ENCODE peak calls at places on chromosome 18, in four cellular contexts. One of them, this sample, is unnamed. For H3K9me3, the result is how much of the 10 kb centered on the place peaks cover.

GRCh38 chr18:50977037-50977760 is 9.4 kb downstream of the ELAC1 start:
- DNase-seq in CD4-positive, CD25-positive, alpha-beta regulatory T cell: no peak
- DNase-seq in H1: no peak
- DNase-seq in effector memory CD4-positive, alpha-beta T cell: no peak
- DNase-seq in this sample: no peak

GRCh38 chr18:59509477-59510173 is 150.6 kb upstream of the LMAN1 start:
- DNase-seq in CD4-positive, CD25-positive, alpha-beta regulatory T cell: no peak
- DNase-seq in H1: no peak
- DNase-seq in effector memory CD4-positive, alpha-beta T cell: no peak
- DNase-seq in this sample: no peak

GRCh38 chr18:70920840-70921374 is 632.1 kb downstream of the SOCS6 start:
- DNase-seq in CD4-positive, CD25-positive, alpha-beta regulatory T cell: no peak
- DNase-seq in H1: no peak
- DNase-seq in effector memory CD4-positive, alpha-beta T cell: no peak
- DNase-seq in this sample: no peak

GRCh38 chr18:57437782-57438668 is 2.9 kb downstream of the ONECUT2 start:
- DNase-seq in CD4-positive, CD25-positive, alpha-beta regulatory T cell: no peak
- DNase-seq in H1: peak
- DNase-seq in effector memory CD4-positive, alpha-beta T cell: no peak
- DNase-seq in this sample: no peak

GRCh38 chr18:37501136-37501535 is 64.5 kb downstream of the CELF4 start:
- DNase-seq in CD4-positive, CD25-positive, alpha-beta regulatory T cell: no peak
- DNase-seq in H1: no peak
- DNase-seq in effector memory CD4-positive, alpha-beta T cell: no peak
- DNase-seq in this sample: no peak

GRCh38 chr18:44679912-44680270 is 797 bp upstream of the SETBP1 start:
- DNase-seq in CD4-positive, CD25-positive, alpha-beta regulatory T cell: no peak
- DNase-seq in H1: peak
- DNase-seq in effector memory CD4-positive, alpha-beta T cell: no peak
- DNase-seq in this sample: no peak

GRCh38 chr18:3192752-3193151 is 27.0 kb downstream of the MYOM1 start:
- DNase-seq in CD4-positive, CD25-positive, alpha-beta regulatory T cell: no peak
- DNase-seq in H1: no peak
- DNase-seq in effector memory CD4-positive, alpha-beta T cell: no peak
- DNase-seq in this sample: no peak

GRCh38 chr18:8505036-8505435 is 104.2 kb upstream of the RAB12 start:
- DNase-seq in CD4-positive, CD25-positive, alpha-beta regulatory T cell: no peak
- DNase-seq in H1: no peak
- DNase-seq in effector memory CD4-positive, alpha-beta T cell: no peak
- DNase-seq in this sample: no peak

GRCh38 chr18:69162649-69163048 is 238.0 kb upstream of the DOK6 start:
- DNase-seq in CD4-positive, CD25-positive, alpha-beta regulatory T cell: no peak
- DNase-seq in H1: no peak
- DNase-seq in effector memory CD4-positive, alpha-beta T cell: no peak
- DNase-seq in this sample: no peak

GRCh38 chr18:52869942-52870907 is 530.2 kb downstream of the DCC start:
- DNase-seq in CD4-positive, CD25-positive, alpha-beta regulatory T cell: no peak
- DNase-seq in H1: peak
- DNase-seq in effector memory CD4-positive, alpha-beta T cell: no peak
- DNase-seq in this sample: no peak

GRCh38 chr18:59669872-59670657 is 27.2 kb downstream of the CCBE1 start:
- DNase-seq in CD4-positive, CD25-positive, alpha-beta regulatory T cell: no peak
- DNase-seq in H1: no peak
- DNase-seq in effector memory CD4-positive, alpha-beta T cell: no peak
- DNase-seq in this sample: no peak

GRCh38 chr18:66083078-66083477 is 332.3 kb downstream of the CDH7 start:
- DNase-seq in CD4-positive, CD25-positive, alpha-beta regulatory T cell: no peak
- DNase-seq in H1: no peak
- DNase-seq in effector memory CD4-positive, alpha-beta T cell: no peak
- DNase-seq in this sample: no peak

GRCh38 chr18:46623541-46623940 is 33.5 kb downstream of the LOXHD1 start:
- DNase-seq in CD4-positive, CD25-positive, alpha-beta regulatory T cell: no peak
- DNase-seq in H1: peak
- DNase-seq in effector memory CD4-positive, alpha-beta T cell: no peak
- DNase-seq in this sample: no peak

GRCh38 chr18:40293311-40293710 is 1661.7 kb upstream of the PIK3C3 start:
- DNase-seq in CD4-positive, CD25-positive, alpha-beta regulatory T cell: no peak
- DNase-seq in H1: no peak
- DNase-seq in effector memory CD4-positive, alpha-beta T cell: no peak
- DNase-seq in this sample: no peak

GRCh38 chr18:22136395-22136794 is 33.0 kb upstream of the GATA6 start:
- DNase-seq in CD4-positive, CD25-positive, alpha-beta regulatory T cell: no peak
- DNase-seq in H1: no peak
- DNase-seq in effector memory CD4-positive, alpha-beta T cell: no peak
- DNase-seq in this sample: no peak

GRCh38 chr18:6624271-6624670 is 105.2 kb upstream of the ARHGAP28 start:
- DNase-seq in CD4-positive, CD25-positive, alpha-beta regulatory T cell: no peak
- DNase-seq in H1: no peak
- DNase-seq in effector memory CD4-positive, alpha-beta T cell: no peak
- DNase-seq in this sample: no peak

GRCh38 chr18:9475643-9476580 is 599 bp downstream of the RALBP1 start:
- DNase-seq in CD4-positive, CD25-positive, alpha-beta regulatory T cell: peak
- DNase-seq in H1: no peak
- DNase-seq in effector memory CD4-positive, alpha-beta T cell: no peak
- DNase-seq in this sample: peak

GRCh38 chr18:49846263-49846662 is 32.9 kb upstream of the ACAA2 start:
- DNase-seq in CD4-positive, CD25-positive, alpha-beta regulatory T cell: no peak
- DNase-seq in H1: no peak
- DNase-seq in effector memory CD4-positive, alpha-beta T cell: no peak
- DNase-seq in this sample: no peak

GRCh38 chr18:49562481-49563129 is 748 bp downstream of the LIPG start:
- DNase-seq in CD4-positive, CD25-positive, alpha-beta regulatory T cell: no peak
- DNase-seq in H1: peak
- DNase-seq in effector memory CD4-positive, alpha-beta T cell: no peak
- DNase-seq in this sample: no peak

GRCh38 chr18:58364867-58365533 is 263.9 kb downstream of the ALPK2 start:
- DNase-seq in CD4-positive, CD25-positive, alpha-beta regulatory T cell: no peak
- DNase-seq in H1: no peak
- DNase-seq in effector memory CD4-positive, alpha-beta T cell: no peak
- DNase-seq in this sample: no peak

GRCh38 chr18:55301196-55301540 is 286.8 kb downstream of the TCF4 start:
- DNase-seq in CD4-positive, CD25-positive, alpha-beta regulatory T cell: no peak
- DNase-seq in H1: no peak
- DNase-seq in effector memory CD4-positive, alpha-beta T cell: no peak
- DNase-seq in this sample: no peak

GRCh38 chr18:70082430-70082829 is 123.1 kb downstream of the RTTN start:
- DNase-seq in CD4-positive, CD25-positive, alpha-beta regulatory T cell: no peak
- DNase-seq in H1: no peak
- DNase-seq in effector memory CD4-positive, alpha-beta T cell: no peak
- DNase-seq in this sample: no peak

GRCh38 chr18:74283255-74283554 is 8.6 kb downstream of the CYB5A start:
- DNase-seq in CD4-positive, CD25-positive, alpha-beta regulatory T cell: no peak
- DNase-seq in H1: no peak
- DNase-seq in effector memory CD4-positive, alpha-beta T cell: no peak
- DNase-seq in this sample: no peak

GRCh38 chr18:13536578-13536977 is 189.8 kb downstream of the FAM210A start:
- DNase-seq in CD4-positive, CD25-positive, alpha-beta regulatory T cell: no peak
- DNase-seq in H1: no peak
- DNase-seq in effector memory CD4-positive, alpha-beta T cell: no peak
- DNase-seq in this sample: no peak

GRCh38 chr18:55634545-55634944 is 46.6 kb upstream of the TCF4 start:
- DNase-seq in CD4-positive, CD25-positive, alpha-beta regulatory T cell: no peak
- DNase-seq in H1: no peak
- DNase-seq in effector memory CD4-positive, alpha-beta T cell: no peak
- DNase-seq in this sample: no peak

GRCh38 chr18:62512996-62513395 is 9.8 kb upstream of the ZCCHC2 start:
- DNase-seq in CD4-positive, CD25-positive, alpha-beta regulatory T cell: no peak
- DNase-seq in H1: no peak
- DNase-seq in effector memory CD4-positive, alpha-beta T cell: no peak
- DNase-seq in this sample: no peak
- H3K9me3 ChIP-seq in CD4-positive, CD25-positive, alpha-beta regulatory T cell: half or more
- H3K9me3 ChIP-seq in H1: under half
- H3K9me3 ChIP-seq in effector memory CD4-positive, alpha-beta T cell: under half
- H3K9me3 ChIP-seq in this sample: under half

DNA sequence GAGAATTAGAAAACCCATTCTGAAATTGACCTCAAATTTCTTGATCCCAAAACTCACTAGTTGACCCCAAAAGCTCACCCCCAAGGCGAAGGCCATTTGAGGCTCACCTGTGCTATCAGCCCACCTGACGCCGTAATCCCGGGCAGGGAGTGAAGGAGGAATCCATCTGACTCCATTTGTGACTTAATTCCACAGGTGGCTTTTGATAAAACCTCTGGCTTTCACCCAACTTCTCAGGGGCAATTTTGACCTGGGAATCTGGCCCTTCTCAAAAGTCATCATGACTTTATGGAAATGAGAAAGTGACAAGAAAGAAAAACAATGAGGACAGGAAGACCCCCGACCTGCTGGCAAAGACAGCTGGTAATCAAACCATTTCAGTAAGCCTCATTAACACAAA is 86.9 kb upstream of the SALL3 start:
- DNase-seq in CD4-positive, CD25-positive, alpha-beta regulatory T cell: no peak
- DNase-seq in H1: no peak
- DNase-seq in effector memory CD4-positive, alpha-beta T cell: no peak
- DNase-seq in this sample: no peak
- H3K9me3 ChIP-seq in CD4-positive, CD25-positive, alpha-beta regulatory T cell: under half
- H3K9me3 ChIP-seq in H1: under half
- H3K9me3 ChIP-seq in effector memory CD4-positive, alpha-beta T cell: under half
- H3K9me3 ChIP-seq in this sample: under half

DNA sequence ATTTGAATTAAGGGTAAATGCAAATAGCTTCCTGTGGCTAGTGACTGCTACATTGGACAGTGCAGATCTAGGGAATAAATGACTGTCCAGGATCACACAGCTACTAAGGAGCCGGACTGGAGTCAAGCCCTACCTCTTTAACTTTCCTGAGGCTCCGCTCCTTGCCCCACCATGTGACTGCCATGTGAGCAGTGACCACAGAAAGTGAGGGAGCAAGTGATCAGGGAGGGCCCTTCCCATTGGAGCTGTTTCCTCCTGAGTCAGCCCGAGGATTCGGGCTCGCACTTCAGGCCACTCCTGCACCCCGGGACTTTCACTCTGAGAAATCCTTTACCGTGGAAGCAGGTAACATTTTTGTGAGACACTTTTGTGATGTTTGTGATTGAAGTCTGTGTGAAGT is 198.0 kb downstream of the ANKRD30B start:
- DNase-seq in CD4-positive, CD25-positive, alpha-beta regulatory T cell: no peak
- DNase-seq in H1: no peak
- DNase-seq in effector memory CD4-positive, alpha-beta T cell: no peak
- DNase-seq in this sample: no peak
- H3K9me3 ChIP-seq in CD4-positive, CD25-positive, alpha-beta regulatory T cell: under half
- H3K9me3 ChIP-seq in H1: half or more
- H3K9me3 ChIP-seq in effector memory CD4-positive, alpha-beta T cell: under half
- H3K9me3 ChIP-seq in this sample: under half

DNA sequence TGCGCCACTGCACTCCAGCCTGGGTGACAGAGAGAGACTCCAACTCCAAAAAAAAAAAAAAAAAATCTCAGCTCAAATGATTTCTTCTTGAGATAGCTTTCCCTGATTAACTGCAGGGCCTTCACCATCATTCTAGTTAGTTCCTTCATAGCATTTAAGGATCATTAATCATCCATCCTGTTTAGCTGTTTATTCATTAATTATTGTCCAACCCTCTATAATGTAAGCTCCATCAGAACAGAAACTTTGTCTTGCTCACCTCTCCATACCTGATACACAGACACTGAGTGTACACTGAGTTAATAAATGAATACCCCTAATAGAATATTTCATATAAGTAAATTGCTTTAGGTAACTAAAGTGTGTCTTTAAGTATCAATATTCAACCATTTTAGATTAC is 42.2 kb upstream of the ENOSF1 start:
- DNase-seq in CD4-positive, CD25-positive, alpha-beta regulatory T cell: no peak
- DNase-seq in H1: no peak
- DNase-seq in effector memory CD4-positive, alpha-beta T cell: no peak
- DNase-seq in this sample: no peak
- H3K9me3 ChIP-seq in CD4-positive, CD25-positive, alpha-beta regulatory T cell: under half
- H3K9me3 ChIP-seq in H1: under half
- H3K9me3 ChIP-seq in effector memory CD4-positive, alpha-beta T cell: under half
- H3K9me3 ChIP-seq in this sample: under half